ENCODE peak calls at places on chromosomes 7 and 10, in nine cellular contexts. Q, G, K, V, N, I, J, O and T are unnamed samples.
A peak's percentile ranks its signal among the peaks of the same experiment; 100 is the strongest.

GRCh38 chr7:117383826-117384225 is 43.5 kb downstream of the ASZ1 start:
- DNase-seq in Q (no peak), G (no peak), K (no peak), V (no peak), N (no peak), I (no peak), J (no peak), O (no peak), T (no peak)

GRCh38 chr10:104920476-104920875 is 279.4 kb downstream of the SORCS3 start:
- DNase-seq in Q (no peak), G (no peak), K (no peak), V (no peak), N (no peak), I (no peak), J (no peak), O (no peak), T (no peak)

GRCh38 chr7:73739387-73739767 is 775 bp upstream of the ABHD11 start:
- DNase-seq in Q (no peak), G (no peak), K (no peak), V (no peak), N (peak; percentile 33), I (no peak), J (no peak), O (no peak), T (peak; percentile 58)

GRCh38 chr7:45156516-45157272 is 897 bp upstream of the RAMP3 start:
- DNase-seq in Q (no peak), G (no peak), K (no peak), V (no peak), N (no peak), I (no peak), J (no peak), O (no peak), T (no peak)

GRCh38 chr7:11835260-11835659 is 3.3 kb upstream of the THSD7A start:
- DNase-seq in Q (no peak), G (no peak), K (no peak), V (no peak), N (no peak), I (no peak), J (no peak), O (no peak), T (no peak)

GRCh38 chr7:27032843-27033242 is 63.0 kb downstream of the HOXA1 start:
- DNase-seq in Q (peak; percentile 46), G (no peak), K (no peak), V (no peak), N (no peak), I (no peak), J (no peak), O (no peak), T (no peak)

GRCh38 chr10:72637398-72637857 is 11.5 kb upstream of the MICU1 start:
- DNase-seq in Q (peak; percentile 2), G (no peak), K (no peak), V (peak; percentile 54), N (peak; percentile 70), I (no peak), J (peak; percentile 15), O (peak; percentile 22), T (peak; percentile 33)

GRCh38 chr7:20307901-20308300 is 22.8 kb upstream of the ITGB8 start:
- DNase-seq in Q (no peak), G (no peak), K (no peak), V (no peak), N (no peak), I (no peak), J (no peak), O (no peak), T (no peak)

GRCh38 chr7:41997151-41997550 is 239.9 kb downstream of the GLI3 start:
- DNase-seq in Q (no peak), G (no peak), K (no peak), V (no peak), N (no peak), I (no peak), J (no peak), O (no peak), T (no peak)

GRCh38 chr7:1249731-1250130 is 17.1 kb downstream of the UNCX start:
- DNase-seq in Q (no peak), G (no peak), K (no peak), V (no peak), N (no peak), I (no peak), J (no peak), O (no peak), T (no peak)

GRCh38 chr7:15920953-15921352 is 234.5 kb upstream of the MEOX2 start:
- DNase-seq in Q (no peak), G (no peak), K (no peak), V (no peak), N (no peak), I (no peak), J (no peak), O (no peak), T (no peak)

GRCh38 chr7:97845622-97846203 is 26.5 kb downstream of the ASNS start:
- DNase-seq in Q (peak; percentile 23), G (no peak), K (peak; percentile 38), V (peak; percentile 16), N (no peak), I (no peak), J (no peak), O (no peak), T (peak; percentile 58)

GRCh38 chr10:17059197-17059688 is 70.4 kb downstream of the CUBN start:
- DNase-seq in Q (no peak), G (no peak), K (no peak), V (no peak), N (no peak), I (no peak), J (no peak), O (no peak), T (no peak)

GRCh38 chr7:25952277-25953057 is 199.5 kb upstream of the NFE2L3 start:
- DNase-seq in Q (no peak), G (peak; percentile 86), K (no peak), V (no peak), N (no peak), I (no peak), J (no peak), O (no peak), T (no peak)

GRCh38 chr7:140062118-140062527 is 628 bp downstream of the PARP12 start:
- DNase-seq in Q (no peak), G (peak; percentile 28), K (no peak), V (no peak), N (peak; percentile 44), I (no peak), J (no peak), O (peak; percentile 52), T (peak; percentile 56)

GRCh38 chr7:123096976-123097375 is 101.5 kb upstream of the TAS2R16 start:
- DNase-seq in Q (no peak), G (no peak), K (no peak), V (no peak), N (no peak), I (no peak), J (no peak), O (no peak), T (no peak)

GRCh38 chr7:55774327-55775050 is 88.1 kb downstream of the SEPTIN14 start:
- DNase-seq in Q (no peak), G (peak; percentile 53), K (no peak), V (no peak), N (no peak), I (peak; percentile 65), J (no peak), O (no peak), T (no peak)

GRCh38 chr10:28400176-28400575 is 97.3 kb upstream of the MPP7 start:
- DNase-seq in Q (no peak), G (no peak), K (no peak), V (no peak), N (no peak), I (no peak), J (no peak), O (peak; percentile 53), T (no peak)

GRCh38 chr7:44727346-44728262 is 21.0 kb upstream of the ZMIZ2 start:
- DNase-seq in Q (no peak), G (no peak), K (no peak), V (no peak), N (no peak), I (no peak), J (no peak), O (no peak), T (no peak)

DNA sequence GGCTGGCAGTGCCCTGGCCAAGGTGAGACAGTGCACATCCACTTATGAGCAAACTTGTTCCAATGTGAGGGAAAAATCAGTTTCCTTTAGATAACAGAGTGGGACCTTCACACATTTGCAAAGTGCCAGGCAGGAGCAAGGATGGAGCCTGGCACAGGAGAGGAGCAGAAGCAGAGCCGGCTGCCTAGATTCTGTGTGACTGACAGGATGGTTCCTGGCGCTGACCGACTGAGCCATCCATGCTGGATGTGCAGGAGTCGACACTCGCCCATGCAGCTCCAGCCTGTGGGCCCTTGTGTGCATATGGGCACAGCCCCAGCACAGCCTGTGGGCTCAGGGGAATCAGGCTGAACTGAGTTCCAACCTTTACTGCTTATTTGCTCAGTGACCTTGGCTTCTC is 346.5 kb downstream of the GRID1 start:
- DNase-seq in Q (no peak), G (no peak), K (no peak), V (no peak), N (no peak), I (no peak), J (no peak), O (no peak), T (no peak)
- TF ChIP-seq CTCF in Q (no peak), G (no peak), K (no peak), V (no peak), N (no peak), I (no peak), J (no peak), O (no peak), T (no peak)

GRCh38 chr10:87930929-87931835 is 67.8 kb downstream of the PTEN start:
- DNase-seq in Q (no peak), G (no peak), K (no peak), V (no peak), N (no peak), I (no peak), J (no peak), O (no peak), T (no peak)
- H3K4me3 ChIP-seq in Q (no peak overlapping the region), G (no peak overlapping the region), K (no peak overlapping the region), V (no peak overlapping the region), N (no peak overlapping the region), I (no peak overlapping the region), J (peak overlapping the region; percentile 9), O (no peak overlapping the region), T (no peak overlapping the region)

GRCh38 chr10:37774351-37774750 is 83.1 kb downstream of the ZNF248 start:
- DNase-seq in Q (no peak), G (no peak), K (no peak), V (no peak), N (no peak), I (no peak), J (no peak), O (peak; percentile 27), T (no peak)
- H3K9me3 ChIP-seq in Q (no peaks in the 10 kb centered on the region), G (no peaks in the 10 kb centered on the region), K (no peaks in the 10 kb centered on the region), V (no peaks in the 10 kb centered on the region), N (no peaks in the 10 kb centered on the region), I (no peaks in the 10 kb centered on the region), J (no peaks in the 10 kb centered on the region), O (no peaks in the 10 kb centered on the region), T (peaks cover 11% of the 10 kb centered on the region)

DNA sequence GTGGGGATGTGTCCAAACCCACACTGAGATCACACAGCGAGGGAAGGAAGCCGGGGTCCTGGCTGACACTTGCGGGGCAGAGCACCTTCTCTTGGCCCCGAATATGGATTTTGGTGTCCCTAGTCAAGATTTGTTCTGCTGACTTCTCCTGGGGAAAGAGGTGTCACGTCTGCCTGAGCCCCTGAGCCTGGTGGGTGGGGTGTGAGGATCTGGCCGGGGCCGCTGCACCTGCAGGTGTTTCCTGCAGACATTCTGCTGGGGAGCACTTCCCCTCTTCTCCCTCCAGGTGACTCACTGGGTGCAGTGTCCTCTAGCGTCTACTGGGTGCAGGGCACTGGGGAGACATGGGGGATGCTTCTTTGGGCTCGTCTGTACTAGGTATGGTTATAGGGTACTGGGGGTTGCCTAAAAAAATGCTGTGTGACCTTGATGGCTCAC is 99.2 kb downstream of the GRK5 start:
- DNase-seq in Q (no peak), G (no peak), K (peak; percentile 96), V (peak; percentile 85), N (peak; percentile 27), I (no peak), J (no peak), O (no peak), T (peak; percentile 55)
- TF ChIP-seq CTCF in Q (peak; percentile 33), G (no peak), K (peak; percentile 86), V (peak; percentile 17), N (no peak), I (no peak), J (no peak), O (no peak), T (no peak)